ENCODE peak calls at places on chromosomes 4 and X, in four cellular contexts. D is T-helper 1 cell, V is A549, K is HEK293T. T is an unnamed sample.

GRCh38 chrX:19225906-19226305 is 103.6 kb upstream of the ADGRG2 start:
- DNase-seq in D (no peak), V (peak; percentile 69), K (peak; percentile 14), T (no peak)

GRCh38 chr4:108890491-108890890 is 127.6 kb upstream of the ETNPPL start:
- DNase-seq in D (no peak), K (no peak), V (no peak), T (no peak)

GRCh38 chr4:131509521-131509920 is 1639.6 kb upstream of the PCDH10 start:
- DNase-seq in K (no peak), D (no peak), V (no peak), T (no peak)

GRCh38 chrX:9438950-9439494 is 25.8 kb upstream of the TBL1X start:
- DNase-seq in K (no peak), D (no peak), V (no peak), T (no peak)

GRCh38 chr4:184265566-184266351 is 48.1 kb upstream of the ENPP6 start:
- DNase-seq in K (no peak), D (no peak), V (peak; percentile 83), T (no peak)

GRCh38 chrX:42385730-42386129 is 392.2 kb downstream of the PPP1R2C start:
- DNase-seq in V (no peak), D (no peak), K (no peak), T (no peak)

GRCh38 chrX:119201570-119201969 is 34.5 kb upstream of the PGRMC1 start:
- DNase-seq in V (no peak), D (no peak), K (no peak), T (no peak)

GRCh38 chrX:72306851-72307645 is 1.3 kb upstream of the CITED1 start:
- DNase-seq in K (peak; percentile 80), V (peak; percentile 75), D (no peak), T (peak; percentile 59)

GRCh38 chrX:9566150-9566621 is 101.3 kb downstream of the TBL1X start:
- DNase-seq in K (no peak), D (no peak), V (peak; percentile 69), T (peak; percentile 49)

GRCh38 chr4:171042989-171043524 is 770.1 kb upstream of the GALNTL6 start:
- DNase-seq in V (no peak), D (no peak), K (no peak), T (no peak)

GRCh38 chrX:153722704-153723350 is 1.4 kb downstream of the BCAP31 start:
- DNase-seq in K (no peak), D (no peak), V (no peak), T (no peak)

GRCh38 chr4:81215219-81215892 is at the start of gene PRKG2:
- DNase-seq in V (no peak), K (peak; percentile 35), D (no peak), T (no peak)

GRCh38 chrX:32847921-32848320 is 363.4 kb downstream of the DMD start:
- DNase-seq in V (no peak), D (no peak), K (no peak), T (no peak)

GRCh38 chrX:68498044-68498507 is 775 bp upstream of the YIPF6 start:
- DNase-seq in D (no peak), V (peak; percentile 29), K (no peak), T (no peak)

GRCh38 chr4:173217727-173218126 is 49.1 kb downstream of the GALNT7 start:
- DNase-seq in V (no peak), D (no peak), K (no peak), T (no peak)

GRCh38 chr4:53527930-53528329 is 63.4 kb downstream of the LNX1 start:
- DNase-seq in V (no peak), K (no peak), D (no peak), T (no peak)

GRCh38 chrX:100984818-100985217 is 15.3 kb downstream of the ARL13A start:
- DNase-seq in D (no peak), V (no peak), K (no peak), T (no peak)

GRCh38 chr4:85860066-85860465 is 385.1 kb downstream of the ARHGAP24 start:
- DNase-seq in K (no peak), D (no peak), V (no peak), T (no peak)

GRCh38 chrX:118847676-118848075 is 24.1 kb downstream of the ZCCHC12 start:
- DNase-seq in D (no peak), K (peak; percentile 62), V (peak; percentile 49), T (no peak)